ENCODE peak calls at places on chromosomes 4 and X, in nine cellular contexts. V is left ventricle myocardium inferior; S is CD14-positive monocyte; R is MV-4-11; H is HT-29; C is fibroblast of the aortic adventitia; K is activated T-cell treated with anti-CD3 and anti-CD28 coated beads, Interleukin-2, amount 50 U/mL, for 1 hour; A is adipocyte; E is activated naive CD4-positive, alpha-beta T cell treated with anti-CD3 and anti-CD28 coated beads for 36 hours. M is an unnamed sample.

GRCh38 chr4:79399076-79399475 is 9.0 kb downstream of the GK2 start:
- DNase-seq in V (no peak), S (no peak), R (no peak), H (no peak), C (no peak), K (no peak), A (no peak), E (no peak), M (no peak)

GRCh38 chrX:39903937-39904336 is 193.8 kb downstream of the BCOR start:
- DNase-seq in V (no peak), S (no peak), R (no peak), H (no peak), C (peak; percentile 53), K (no peak), A (peak; percentile 32), E (peak; percentile 29), M (no peak)

GRCh38 chr4:142248946-142249345 is 597.2 kb downstream of the INPP4B start:
- DNase-seq in V (no peak), S (no peak), R (no peak), H (no peak), C (peak; percentile 58), K (no peak), A (peak; percentile 56), E (no peak), M (no peak)

GRCh38 chr4:158710814-158711213 is 12.4 kb downstream of the PPID start:
- DNase-seq in V (no peak), S (no peak), R (no peak), H (peak; percentile 20), C (peak; percentile 40), K (no peak), A (peak; percentile 19), E (peak; percentile 8), M (no peak)

GRCh38 chr4:84394386-84394785 is 104.7 kb downstream of the NKX6-1 start:
- DNase-seq in V (no peak), S (no peak), R (no peak), H (no peak), C (no peak), K (no peak), A (no peak), E (no peak), M (no peak)

GRCh38 chr4:44016582-44017421 is 431.8 kb downstream of the KCTD8 start:
- DNase-seq in V (no peak), S (no peak), R (no peak), H (no peak), C (peak; percentile 7), K (no peak), A (no peak), E (no peak), M (no peak)

GRCh38 chr4:157550028-157550427 is 329.5 kb downstream of the GRIA2 start:
- DNase-seq in V (no peak), S (no peak), R (peak; percentile 74), H (no peak), C (no peak), K (no peak), A (no peak), E (no peak), M (no peak)

GRCh38 chrX:29690061-29690460 is 525.3 kb upstream of the MAGEB2 start:
- DNase-seq in V (no peak), S (no peak), R (no peak), H (no peak), C (peak; percentile 23), K (no peak), A (peak; percentile 35), E (no peak), M (no peak)

GRCh38 chrX:40144576-40144975 is 46.8 kb upstream of the BCOR start:
- DNase-seq in V (no peak), S (no peak), R (no peak), H (no peak), C (no peak), K (no peak), A (no peak), E (no peak), M (no peak)

GRCh38 chr4:71293705-71294104 is 45.1 kb upstream of the SLC4A4 start:
- DNase-seq in V (no peak), S (no peak), R (no peak), H (no peak), C (peak; percentile 70), K (no peak), A (peak; percentile 75), E (no peak), M (no peak)

GRCh38 chr4:78775278-78776030 is 696 bp upstream of the BMP2K start:
- DNase-seq in V (peak; percentile 87), S (peak; percentile 85), R (peak; percentile 33), H (peak; percentile 83), C (peak; percentile 81), K (peak; percentile 89), A (peak; percentile 92), E (peak; percentile 84), M (no peak)

GRCh38 chrX:44871114-44871645 is 1.8 kb upstream of the KDM6A start:
- DNase-seq in V (no peak), S (no peak), R (no peak), H (peak; percentile 38), C (peak; percentile 2), K (no peak), A (no peak), E (no peak), M (no peak)

GRCh38 chrX:153454901-153455550 is 9.2 kb upstream of the TREX2 start:
- DNase-seq in V (no peak), S (peak; percentile 11), R (no peak), H (no peak), C (no peak), K (no peak), A (no peak), E (no peak), M (no peak)

GRCh38 chr4:84028340-84028739 is 470.8 kb downstream of the NKX6-1 start:
- DNase-seq in V (no peak), S (no peak), R (no peak), H (peak; percentile 22), C (no peak), K (no peak), A (no peak), E (no peak), M (no peak)

M was measured in iPS DF 6.9.